ENCODE peak calls at places on chromosomes 7 and 10, in nine cellular contexts. One of them, this sample, is unnamed. For H3K27me3 and H3K4me1, the result is how much of the 10 kb centered on the place peaks cover.

GRCh38 chr7:69787736-69788431 is 189.6 kb downstream of the AUTS2 start:
- DNase-seq in sigmoid colon: no peak
- DNase-seq in tibial artery: no peak
- DNase-seq in HCT116: no peak
- DNase-seq in H9: no peak
- DNase-seq in mammary epithelial cell: no peak
- DNase-seq in body of pancreas: no peak
- DNase-seq in left ventricle myocardium inferior: no peak
- DNase-seq in uterus: no peak
- DNase-seq in this sample: no peak

GRCh38 chr7:11831383-11831726 is 643 bp downstream of the THSD7A start:
- DNase-seq in left ventricle myocardium inferior: no peak
- DNase-seq in HCT116: no peak
- DNase-seq in body of pancreas: no peak
- DNase-seq in tibial artery: no peak
- DNase-seq in uterus: no peak
- DNase-seq in sigmoid colon: no peak
- DNase-seq in mammary epithelial cell: no peak
- DNase-seq in H9: no peak
- DNase-seq in this sample: no peak

GRCh38 chr10:10996966-10997620 is 20.6 kb upstream of the CELF2 start:
- DNase-seq in sigmoid colon: no peak
- DNase-seq in mammary epithelial cell: no peak
- DNase-seq in tibial artery: no peak
- DNase-seq in left ventricle myocardium inferior: no peak
- DNase-seq in body of pancreas: no peak
- DNase-seq in uterus: no peak
- DNase-seq in H9: no peak
- DNase-seq in HCT116: no peak
- DNase-seq in this sample: no peak

GRCh38 chr10:18340496-18341051 is 200.3 kb downstream of the CACNB2 start:
- DNase-seq in H9: no peak
- DNase-seq in sigmoid colon: no peak
- DNase-seq in HCT116: no peak
- DNase-seq in tibial artery: no peak
- DNase-seq in left ventricle myocardium inferior: peak
- DNase-seq in body of pancreas: no peak
- DNase-seq in mammary epithelial cell: no peak
- DNase-seq in uterus: no peak
- DNase-seq in this sample: no peak

GRCh38 chr7:21281193-21281592 is 146.7 kb upstream of the SP4 start:
- DNase-seq in sigmoid colon: no peak
- DNase-seq in H9: no peak
- DNase-seq in body of pancreas: no peak
- DNase-seq in HCT116: no peak
- DNase-seq in tibial artery: no peak
- DNase-seq in left ventricle myocardium inferior: no peak
- DNase-seq in uterus: no peak
- DNase-seq in mammary epithelial cell: no peak
- DNase-seq in this sample: no peak

GRCh38 chr7:84705701-84706100 is 481.2 kb downstream of the SEMA3D start:
- DNase-seq in uterus: no peak
- DNase-seq in tibial artery: no peak
- DNase-seq in sigmoid colon: no peak
- DNase-seq in HCT116: no peak
- DNase-seq in mammary epithelial cell: peak
- DNase-seq in left ventricle myocardium inferior: no peak
- DNase-seq in H9: no peak
- DNase-seq in body of pancreas: no peak
- DNase-seq in this sample: no peak

GRCh38 chr10:132040046-132040445 is 25.7 kb upstream of the JAKMIP3 start:
- DNase-seq in left ventricle myocardium inferior: no peak
- DNase-seq in H9: no peak
- DNase-seq in HCT116: no peak
- DNase-seq in uterus: no peak
- DNase-seq in sigmoid colon: no peak
- DNase-seq in mammary epithelial cell: no peak
- DNase-seq in body of pancreas: no peak
- DNase-seq in tibial artery: no peak
- DNase-seq in this sample: no peak

GRCh38 chr10:51770719-51771118 is 71.3 kb upstream of the CSTF2T start:
- DNase-seq in HCT116: no peak
- DNase-seq in mammary epithelial cell: no peak
- DNase-seq in H9: no peak
- DNase-seq in tibial artery: no peak
- DNase-seq in left ventricle myocardium inferior: no peak
- DNase-seq in body of pancreas: no peak
- DNase-seq in uterus: no peak
- DNase-seq in sigmoid colon: no peak
- DNase-seq in this sample: no peak

GRCh38 chr10:76306859-76307258 is 875.4 kb downstream of the LRMDA start:
- DNase-seq in HCT116: no peak
- DNase-seq in H9: no peak
- DNase-seq in tibial artery: no peak
- DNase-seq in sigmoid colon: no peak
- DNase-seq in uterus: no peak
- DNase-seq in left ventricle myocardium inferior: no peak
- DNase-seq in mammary epithelial cell: no peak
- DNase-seq in body of pancreas: no peak
- DNase-seq in this sample: no peak

GRCh38 chr10:128873408-128873807 is 593.6 kb upstream of the MGMT start:
- DNase-seq in body of pancreas: no peak
- DNase-seq in left ventricle myocardium inferior: no peak
- DNase-seq in uterus: no peak
- DNase-seq in H9: no peak
- DNase-seq in tibial artery: no peak
- DNase-seq in HCT116: no peak
- DNase-seq in mammary epithelial cell: no peak
- DNase-seq in sigmoid colon: no peak
- DNase-seq in this sample: no peak

GRCh38 chr10:113463777-113464176 is 89.1 kb upstream of the HABP2 start:
- DNase-seq in HCT116: no peak
- DNase-seq in H9: no peak
- DNase-seq in mammary epithelial cell: no peak
- DNase-seq in uterus: no peak
- DNase-seq in sigmoid colon: no peak
- DNase-seq in tibial artery: no peak
- DNase-seq in left ventricle myocardium inferior: no peak
- DNase-seq in body of pancreas: no peak
- DNase-seq in this sample: no peak

GRCh38 chr10:45552476-45552875 is 120.1 kb downstream of the ZFAND4 start:
- DNase-seq in uterus: no peak
- DNase-seq in HCT116: no peak
- DNase-seq in left ventricle myocardium inferior: no peak
- DNase-seq in H9: no peak
- DNase-seq in tibial artery: no peak
- DNase-seq in sigmoid colon: no peak
- DNase-seq in body of pancreas: no peak
- DNase-seq in mammary epithelial cell: no peak
- DNase-seq in this sample: no peak

GRCh38 chr10:27620425-27621397 is 116.6 kb downstream of the RAB18 start:
- DNase-seq in left ventricle myocardium inferior: peak
- DNase-seq in sigmoid colon: peak
- DNase-seq in uterus: peak
- DNase-seq in H9: no peak
- DNase-seq in mammary epithelial cell: peak
- DNase-seq in body of pancreas: no peak
- DNase-seq in tibial artery: peak
- DNase-seq in HCT116: no peak
- DNase-seq in this sample: no peak

GRCh38 chr10:101290415-101290814 is 61.2 kb upstream of the LBX1 start:
- DNase-seq in mammary epithelial cell: no peak
- DNase-seq in sigmoid colon: no peak
- DNase-seq in uterus: no peak
- DNase-seq in left ventricle myocardium inferior: no peak
- DNase-seq in body of pancreas: no peak
- DNase-seq in H9: no peak
- DNase-seq in tibial artery: no peak
- DNase-seq in HCT116: no peak
- DNase-seq in this sample: no peak

GRCh38 chr7:74582447-74583039 is 75.0 kb upstream of the GTF2I start:
- DNase-seq in mammary epithelial cell: no peak
- DNase-seq in HCT116: no peak
- DNase-seq in tibial artery: no peak
- DNase-seq in H9: no peak
- DNase-seq in body of pancreas: no peak
- DNase-seq in sigmoid colon: no peak
- DNase-seq in left ventricle myocardium inferior: no peak
- DNase-seq in uterus: no peak
- DNase-seq in this sample: no peak
- H3K27me3 ChIP-seq in mammary epithelial cell: under half
- H3K27me3 ChIP-seq in HCT116: under half
- H3K27me3 ChIP-seq in tibial artery: under half
- H3K27me3 ChIP-seq in H9: under half
- H3K27me3 ChIP-seq in body of pancreas: under half
- H3K27me3 ChIP-seq in sigmoid colon: under half
- H3K27me3 ChIP-seq in left ventricle myocardium inferior: under half
- H3K27me3 ChIP-seq in uterus: under half
- H3K27me3 ChIP-seq in this sample: under half

GRCh38 chr7:86815556-86815955 is 171.8 kb downstream of the GRM3 start:
- DNase-seq in HCT116: no peak
- DNase-seq in mammary epithelial cell: no peak
- DNase-seq in left ventricle myocardium inferior: no peak
- DNase-seq in H9: no peak
- DNase-seq in tibial artery: no peak
- DNase-seq in sigmoid colon: no peak
- DNase-seq in uterus: no peak
- DNase-seq in body of pancreas: no peak
- DNase-seq in this sample: no peak

GRCh38 chr7:86814980-86815379 is 171.3 kb downstream of the GRM3 start:
- DNase-seq in H9: no peak
- DNase-seq in tibial artery: no peak
- DNase-seq in body of pancreas: no peak
- DNase-seq in mammary epithelial cell: no peak
- DNase-seq in left ventricle myocardium inferior: no peak
- DNase-seq in sigmoid colon: no peak
- DNase-seq in uterus: no peak
- DNase-seq in HCT116: peak
- DNase-seq in this sample: no peak

GRCh38 chr7:86823769-86824168 is 180.1 kb downstream of the GRM3 start:
- DNase-seq in tibial artery: no peak
- DNase-seq in mammary epithelial cell: no peak
- DNase-seq in H9: no peak
- DNase-seq in left ventricle myocardium inferior: no peak
- DNase-seq in sigmoid colon: no peak
- DNase-seq in HCT116: no peak
- DNase-seq in uterus: no peak
- DNase-seq in body of pancreas: no peak
- DNase-seq in this sample: no peak

DNA sequence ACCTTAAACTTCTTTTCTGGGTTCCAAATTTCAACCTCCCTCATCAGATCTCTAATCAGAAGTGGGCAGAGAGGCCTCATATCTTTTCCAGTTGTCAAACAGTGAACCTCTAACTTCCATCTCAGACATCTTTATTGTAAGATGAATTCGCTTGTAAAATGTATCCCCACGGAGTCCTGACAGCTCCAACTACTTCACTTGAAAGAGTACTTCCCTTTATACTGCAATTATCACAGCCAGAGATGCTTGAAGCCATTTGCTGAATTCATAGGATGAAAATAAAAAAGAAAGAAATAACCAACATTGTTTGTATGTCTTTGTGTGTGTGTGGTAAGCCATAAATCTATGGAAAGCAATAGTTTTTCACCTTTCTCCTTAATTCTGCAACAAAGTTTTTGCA is 175.2 kb downstream of the GRM3 start:
- DNase-seq in left ventricle myocardium inferior: no peak
- DNase-seq in mammary epithelial cell: no peak
- DNase-seq in tibial artery: no peak
- DNase-seq in body of pancreas: no peak
- DNase-seq in H9: no peak
- DNase-seq in sigmoid colon: no peak
- DNase-seq in HCT116: no peak
- DNase-seq in uterus: no peak
- DNase-seq in this sample: no peak
- H3K4me1 ChIP-seq in left ventricle myocardium inferior: under half
- H3K4me1 ChIP-seq in mammary epithelial cell: under half
- H3K4me1 ChIP-seq in tibial artery: under half
- H3K4me1 ChIP-seq in body of pancreas: under half
- H3K4me1 ChIP-seq in H9: under half
- H3K4me1 ChIP-seq in sigmoid colon: under half
- H3K4me1 ChIP-seq in HCT116: under half
- H3K4me1 ChIP-seq in uterus: under half
- H3K4me1 ChIP-seq in this sample: under half

DNA sequence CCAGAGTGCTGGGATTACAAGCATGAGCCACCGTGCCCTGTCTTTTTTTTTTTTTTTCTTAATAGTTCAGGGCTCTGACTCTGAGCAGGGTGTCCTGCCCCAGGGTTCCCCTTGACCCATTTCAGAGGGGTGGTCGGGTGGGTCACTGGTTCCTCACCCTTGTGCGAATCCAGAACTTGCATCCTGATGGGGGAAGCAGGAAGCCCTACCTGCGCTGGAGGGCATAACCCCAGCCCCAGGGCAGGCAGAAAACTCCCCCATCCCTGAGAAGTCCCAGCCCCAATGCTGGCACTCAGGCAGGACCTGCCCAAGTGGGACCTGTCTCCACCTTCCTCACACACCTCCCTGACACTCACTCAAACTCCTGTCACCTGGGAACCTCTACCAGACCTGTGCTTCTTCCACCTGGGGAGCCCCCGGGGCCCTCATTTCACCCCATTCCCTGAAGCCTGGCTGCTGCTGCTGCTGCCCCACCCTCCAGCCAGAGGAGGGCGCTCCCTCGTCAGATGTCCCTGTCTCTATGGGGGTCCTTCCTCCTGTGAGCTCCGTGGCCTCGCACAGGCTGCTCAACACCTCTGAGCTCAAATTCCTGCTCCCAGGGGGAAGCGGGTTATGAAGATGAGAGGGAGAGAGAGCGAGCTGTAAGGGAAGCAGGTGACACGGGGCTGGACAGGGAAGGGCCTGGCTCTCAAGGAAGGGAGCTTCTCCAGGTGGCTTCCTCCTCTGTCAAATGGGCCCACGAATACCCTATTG is 15.1 kb upstream of the ZNF273 start:
- DNase-seq in uterus: no peak
- DNase-seq in HCT116: no peak
- DNase-seq in tibial artery: no peak
- DNase-seq in body of pancreas: peak
- DNase-seq in H9: peak
- DNase-seq in mammary epithelial cell: no peak
- DNase-seq in left ventricle myocardium inferior: no peak
- DNase-seq in sigmoid colon: peak
- DNase-seq in this sample: peak
- TF ChIP-seq CTCF in uterus: no peak
- TF ChIP-seq CTCF in HCT116: no peak
- TF ChIP-seq CTCF in tibial artery: no peak
- TF ChIP-seq CTCF in body of pancreas: peak
- TF ChIP-seq CTCF in H9: peak
- TF ChIP-seq CTCF in mammary epithelial cell: no peak
- TF ChIP-seq CTCF in left ventricle myocardium inferior: peak
- TF ChIP-seq CTCF in sigmoid colon: peak
- TF ChIP-seq CTCF in this sample: peak

DNA sequence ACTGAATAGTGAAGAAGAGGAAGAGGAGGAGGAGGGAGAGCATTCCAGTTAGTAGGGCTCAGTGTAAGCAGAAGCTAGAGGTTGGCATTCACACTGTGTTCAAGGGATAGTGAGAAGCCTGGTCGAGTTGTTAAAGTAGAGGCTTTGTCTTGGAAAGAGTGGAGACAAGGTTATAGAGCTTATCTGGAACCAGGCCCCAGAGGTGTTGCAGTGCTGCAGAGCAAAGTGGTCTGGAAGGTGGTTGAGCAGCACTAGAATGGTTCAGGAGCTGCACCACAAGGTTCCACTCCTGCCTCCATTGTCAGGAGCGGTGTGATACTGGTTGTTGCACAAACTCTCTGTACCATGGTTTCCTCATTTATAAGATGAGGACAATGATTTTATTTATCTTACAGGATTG is 8.8 kb upstream of the PCGF5 start:
- DNase-seq in mammary epithelial cell: no peak
- DNase-seq in HCT116: no peak
- DNase-seq in left ventricle myocardium inferior: no peak
- DNase-seq in uterus: no peak
- DNase-seq in H9: no peak
- DNase-seq in sigmoid colon: no peak
- DNase-seq in body of pancreas: no peak
- DNase-seq in tibial artery: no peak
- DNase-seq in this sample: no peak
- H3K27me3 ChIP-seq in mammary epithelial cell: under half
- H3K27me3 ChIP-seq in HCT116: under half
- H3K27me3 ChIP-seq in left ventricle myocardium inferior: under half
- H3K27me3 ChIP-seq in uterus: under half
- H3K27me3 ChIP-seq in H9: under half
- H3K27me3 ChIP-seq in sigmoid colon: under half
- H3K27me3 ChIP-seq in body of pancreas: under half
- H3K27me3 ChIP-seq in tibial artery: under half
- H3K27me3 ChIP-seq in this sample: under half

This sample was measured in lower lobe of right lung.